ENCODE peak calls at places on chromosomes 3 and 15, in four cellular contexts. One of them, this sample, is unnamed. For H3K27me3, the result is how much of the 10 kb centered on the place peaks cover.

GRCh38 chr3:124845406-124845805 is 41.8 kb downstream of the ITGB5 start:
- DNase-seq in H9: no peak
- DNase-seq in sigmoid colon: peak
- DNase-seq in astrocyte: peak
- DNase-seq in this sample: peak

GRCh38 chr3:53581671-53582070 is 87.3 kb downstream of the CACNA1D start:
- DNase-seq in H9: no peak
- DNase-seq in sigmoid colon: no peak
- DNase-seq in astrocyte: peak
- DNase-seq in this sample: no peak

GRCh38 chr3:97575742-97576141 is 188.8 kb upstream of the ARL6 start:
- DNase-seq in H9: no peak
- DNase-seq in sigmoid colon: no peak
- DNase-seq in astrocyte: no peak
- DNase-seq in this sample: no peak

GRCh38 chr15:52180851-52181450 is 10.2 kb downstream of the GNB5 start:
- DNase-seq in H9: no peak
- DNase-seq in sigmoid colon: no peak
- DNase-seq in astrocyte: no peak
- DNase-seq in this sample: no peak

GRCh38 chr15:63402498-63403253 is 21.0 kb upstream of the CA12 start:
- DNase-seq in H9: no peak
- DNase-seq in sigmoid colon: no peak
- DNase-seq in astrocyte: peak
- DNase-seq in this sample: no peak

GRCh38 chr15:34802803-34803395 is 7.5 kb upstream of the ACTC1 start:
- DNase-seq in H9: no peak
- DNase-seq in sigmoid colon: no peak
- DNase-seq in astrocyte: no peak
- DNase-seq in this sample: no peak

GRCh38 chr15:25501828-25502446 is 63.1 kb upstream of the UBE3A start:
- DNase-seq in H9: peak
- DNase-seq in sigmoid colon: no peak
- DNase-seq in astrocyte: no peak
- DNase-seq in this sample: no peak

GRCh38 chr3:167520656-167521360 is 47.0 kb upstream of the SERPINI2 start:
- DNase-seq in H9: no peak
- DNase-seq in sigmoid colon: no peak
- DNase-seq in astrocyte: no peak
- DNase-seq in this sample: no peak

GRCh38 chr15:101099183-101099582 is 152.7 kb downstream of the CHSY1 start:
- DNase-seq in H9: no peak
- DNase-seq in sigmoid colon: no peak
- DNase-seq in astrocyte: no peak
- DNase-seq in this sample: no peak

GRCh38 chr3:14299767-14300166 is 102.6 kb upstream of the SLC6A6 start:
- DNase-seq in H9: no peak
- DNase-seq in sigmoid colon: no peak
- DNase-seq in astrocyte: no peak
- DNase-seq in this sample: no peak

GRCh38 chr3:123627673-123628670 is 43.1 kb upstream of the HACD2 start:
- DNase-seq in H9: no peak
- DNase-seq in sigmoid colon: peak
- DNase-seq in astrocyte: no peak
- DNase-seq in this sample: no peak

GRCh38 chr3:53042654-53043053 is 3.2 kb downstream of the SFMBT1 start:
- DNase-seq in H9: no peak
- DNase-seq in sigmoid colon: no peak
- DNase-seq in astrocyte: no peak
- DNase-seq in this sample: no peak

GRCh38 chr3:31481697-31482096 is 51.0 kb upstream of the STT3B start:
- DNase-seq in H9: no peak
- DNase-seq in sigmoid colon: no peak
- DNase-seq in astrocyte: no peak
- DNase-seq in this sample: no peak

GRCh38 chr3:65490132-65490531 is 548.6 kb downstream of the MAGI1 start:
- DNase-seq in H9: no peak
- DNase-seq in sigmoid colon: no peak
- DNase-seq in astrocyte: no peak
- DNase-seq in this sample: no peak

GRCh38 chr15:62857411-62857853 is 185.1 kb upstream of the TPM1 start:
- DNase-seq in H9: no peak
- DNase-seq in sigmoid colon: peak
- DNase-seq in astrocyte: no peak
- DNase-seq in this sample: no peak

GRCh38 chr3:45976191-45977091 is 19.2 kb downstream of the FYCO1 start:
- DNase-seq in H9: no peak
- DNase-seq in sigmoid colon: no peak
- DNase-seq in astrocyte: no peak
- DNase-seq in this sample: no peak

GRCh38 chr15:58628206-58629057 is 121.1 kb downstream of the ADAM10 start:
- DNase-seq in H9: no peak
- DNase-seq in sigmoid colon: no peak
- DNase-seq in astrocyte: no peak
- DNase-seq in this sample: no peak

GRCh38 chr3:15685927-15686326 is 84.4 kb downstream of the BTD start:
- DNase-seq in H9: no peak
- DNase-seq in sigmoid colon: no peak
- DNase-seq in astrocyte: no peak
- DNase-seq in this sample: no peak

GRCh38 chr3:161069441-161070251 is 35.5 kb downstream of the B3GALNT1 start:
- DNase-seq in H9: no peak
- DNase-seq in sigmoid colon: no peak
- DNase-seq in astrocyte: peak
- DNase-seq in this sample: peak

GRCh38 chr3:98326945-98327344 is 26.7 kb upstream of the OR5K4 start:
- DNase-seq in H9: no peak
- DNase-seq in sigmoid colon: no peak
- DNase-seq in astrocyte: no peak
- DNase-seq in this sample: no peak

GRCh38 chr3:96863129-96863740 is 48.8 kb downstream of the EPHA6 start:
- DNase-seq in H9: no peak
- DNase-seq in sigmoid colon: peak
- DNase-seq in astrocyte: no peak
- DNase-seq in this sample: peak

GRCh38 chr15:101407439-101407838 is 82.1 kb downstream of the PCSK6 start:
- DNase-seq in H9: no peak
- DNase-seq in sigmoid colon: no peak
- DNase-seq in astrocyte: no peak
- DNase-seq in this sample: no peak

GRCh38 chr3:189975376-189975990 is 145.2 kb downstream of the P3H2 start:
- DNase-seq in H9: no peak
- DNase-seq in sigmoid colon: no peak
- DNase-seq in astrocyte: peak
- DNase-seq in this sample: no peak

GRCh38 chr3:170602556-170602955 is 16.7 kb upstream of the SLC7A14 start:
- DNase-seq in H9: no peak
- DNase-seq in sigmoid colon: no peak
- DNase-seq in astrocyte: peak
- DNase-seq in this sample: no peak

GRCh38 chr3:12239301-12239700 is 49.6 kb upstream of the PPARG start:
- DNase-seq in H9: no peak
- DNase-seq in sigmoid colon: peak
- DNase-seq in astrocyte: no peak
- DNase-seq in this sample: no peak

GRCh38 chr3:51568041-51568440 is 29.5 kb downstream of the RAD54L2 start:
- DNase-seq in H9: no peak
- DNase-seq in sigmoid colon: peak
- DNase-seq in astrocyte: no peak
- DNase-seq in this sample: no peak

GRCh38 chr15:59741274-59741906 is 52.3 kb upstream of the BNIP2 start:
- DNase-seq in H9: peak
- DNase-seq in sigmoid colon: no peak
- DNase-seq in astrocyte: no peak
- DNase-seq in this sample: no peak

GRCh38 chr15:85878866-85879265 is 84.1 kb upstream of the KLHL25 start:
- DNase-seq in H9: no peak
- DNase-seq in sigmoid colon: no peak
- DNase-seq in astrocyte: no peak
- DNase-seq in this sample: no peak

GRCh38 chr3:186110975-186111974 is 2.4 kb upstream of the ETV5 start:
- DNase-seq in H9: no peak
- DNase-seq in sigmoid colon: no peak
- DNase-seq in astrocyte: no peak
- DNase-seq in this sample: no peak

GRCh38 chr3:133812872-133813271 is 7.3 kb downstream of the SRPRB start:
- DNase-seq in H9: no peak
- DNase-seq in sigmoid colon: no peak
- DNase-seq in astrocyte: peak
- DNase-seq in this sample: no peak

GRCh38 chr15:78811124-78811824 is at the start of gene ADAMTS7:
- DNase-seq in H9: peak
- DNase-seq in sigmoid colon: peak
- DNase-seq in astrocyte: peak
- DNase-seq in this sample: peak

GRCh38 chr3:187994221-187995085 is 159.5 kb upstream of the LPP start:
- DNase-seq in H9: no peak
- DNase-seq in sigmoid colon: no peak
- DNase-seq in astrocyte: peak
- DNase-seq in this sample: no peak

GRCh38 chr15:37016287-37016686 is 84.1 kb downstream of the MEIS2 start:
- DNase-seq in H9: no peak
- DNase-seq in sigmoid colon: peak
- DNase-seq in astrocyte: peak
- DNase-seq in this sample: no peak

GRCh38 chr15:67097893-67098740 is 32.7 kb downstream of the SMAD3 start:
- DNase-seq in H9: no peak
- DNase-seq in sigmoid colon: peak
- DNase-seq in astrocyte: peak
- DNase-seq in this sample: no peak

GRCh38 chr3:108914774-108915641 is 38.7 kb downstream of the GUCA1C start:
- DNase-seq in H9: peak
- DNase-seq in sigmoid colon: no peak
- DNase-seq in astrocyte: peak
- DNase-seq in this sample: peak

GRCh38 chr3:51935886-51936755 is 5.6 kb downstream of the RRP9 start:
- DNase-seq in H9: no peak
- DNase-seq in sigmoid colon: peak
- DNase-seq in astrocyte: no peak
- DNase-seq in this sample: no peak

GRCh38 chr15:61503383-61503969 is 274.4 kb upstream of the RORA start:
- DNase-seq in H9: no peak
- DNase-seq in sigmoid colon: no peak
- DNase-seq in astrocyte: no peak
- DNase-seq in this sample: no peak

GRCh38 chr15:61499371-61499770 is 270.3 kb upstream of the RORA start:
- DNase-seq in H9: no peak
- DNase-seq in sigmoid colon: no peak
- DNase-seq in astrocyte: peak
- DNase-seq in this sample: no peak

GRCh38 chr15:61501815-61502214 is 272.7 kb upstream of the RORA start:
- DNase-seq in H9: no peak
- DNase-seq in sigmoid colon: no peak
- DNase-seq in astrocyte: no peak
- DNase-seq in this sample: no peak

GRCh38 chr15:61500951-61501350 is 271.8 kb upstream of the RORA start:
- DNase-seq in H9: no peak
- DNase-seq in sigmoid colon: no peak
- DNase-seq in astrocyte: no peak
- DNase-seq in this sample: no peak
- H3K27me3 ChIP-seq in H9: under half
- H3K27me3 ChIP-seq in sigmoid colon: under half
- H3K27me3 ChIP-seq in astrocyte: under half
- H3K27me3 ChIP-seq in this sample: under half

DNA sequence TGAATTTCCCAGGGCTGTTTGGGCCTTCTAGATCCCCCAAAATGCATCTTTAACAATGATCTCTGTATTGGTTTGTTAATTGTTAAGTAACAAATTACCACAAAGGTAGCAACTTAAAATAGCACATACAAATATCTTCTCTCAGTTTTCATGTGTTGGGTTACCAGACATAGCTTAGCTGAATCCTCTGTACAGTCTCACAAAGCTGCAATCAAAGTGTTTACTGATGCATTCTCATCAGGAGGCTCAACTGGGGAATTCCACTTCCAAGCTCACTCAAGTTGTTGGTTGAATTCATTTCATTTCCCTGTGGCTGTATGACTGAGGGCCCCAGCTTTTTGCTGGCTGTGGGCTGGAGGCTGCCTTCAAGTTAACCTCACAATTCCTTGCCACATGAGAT is 297.6 kb downstream of the RPLP1 start:
- DNase-seq in H9: no peak
- DNase-seq in sigmoid colon: no peak
- DNase-seq in astrocyte: no peak
- DNase-seq in this sample: no peak
- H3K27me3 ChIP-seq in H9: under half
- H3K27me3 ChIP-seq in sigmoid colon: under half
- H3K27me3 ChIP-seq in astrocyte: under half
- H3K27me3 ChIP-seq in this sample: under half

DNA sequence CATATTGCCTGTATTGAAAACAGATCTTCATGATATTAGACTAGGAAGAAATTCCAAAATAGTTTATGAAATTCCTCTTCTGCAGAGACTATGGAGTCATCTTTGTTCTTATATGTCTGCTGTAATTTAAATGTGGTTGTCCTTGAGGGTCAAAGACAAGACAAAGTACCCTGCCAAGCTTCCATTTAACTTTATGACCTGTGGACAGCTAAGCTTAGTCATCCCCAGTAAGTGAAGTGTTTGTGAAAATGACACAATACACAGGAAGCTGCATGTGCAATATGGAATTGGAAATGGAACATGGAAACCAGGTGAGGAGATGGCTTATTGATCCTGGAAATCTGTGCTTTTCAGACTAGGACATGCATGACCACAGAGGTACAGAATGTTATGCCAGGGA is 68.5 kb upstream of the GBE1 start:
- DNase-seq in H9: no peak
- DNase-seq in sigmoid colon: no peak
- DNase-seq in astrocyte: no peak
- DNase-seq in this sample: no peak
- H3K27me3 ChIP-seq in H9: under half
- H3K27me3 ChIP-seq in sigmoid colon: under half
- H3K27me3 ChIP-seq in astrocyte: under half
- H3K27me3 ChIP-seq in this sample: under half

GRCh38 chr3:194169595-194169994 is 33.6 kb downstream of the HES1 start:
- DNase-seq in H9: no peak
- DNase-seq in sigmoid colon: no peak
- DNase-seq in astrocyte: no peak
- DNase-seq in this sample: no peak
- H3K27me3 ChIP-seq in H9: under half
- H3K27me3 ChIP-seq in sigmoid colon: under half
- H3K27me3 ChIP-seq in astrocyte: under half
- H3K27me3 ChIP-seq in this sample: under half